ENCODE peak calls at places on chromosomes 11 and 22, in four cellular contexts. X, S, R and D are unnamed samples.
A peak's percentile ranks its signal among the peaks of the same experiment; 100 is the strongest.

GRCh38 chr11:11230802-11231562 is 122.1 kb downstream of the CSNK2A3 start:
- DNase-seq in X (no peak), R (no peak), S (no peak), D (peak; percentile 10)

GRCh38 chr22:24567668-24568067 is 11.9 kb downstream of the SNRPD3 start:
- DNase-seq in R (no peak), X (no peak), S (no peak), D (no peak)

GRCh38 chr11:39668640-39669039 is 1790.8 kb downstream of the LRRC4C start:
- DNase-seq in X (no peak), R (no peak), S (no peak), D (no peak)

GRCh38 chr11:68371176-68372041 is 59.0 kb downstream of the LRP5 start:
- DNase-seq in X (no peak), R (no peak), S (no peak), D (no peak)

GRCh38 chr11:17861036-17861755 is 126.6 kb downstream of the KCNC1 start:
- DNase-seq in R (no peak), X (no peak), S (no peak), D (no peak)

GRCh38 chr22:25177895-25178294 is 21.8 kb upstream of the CRYBB3 start:
- DNase-seq in X (no peak), R (no peak), S (no peak), D (no peak)

GRCh38 chr11:118437736-118438125 is 1.4 kb downstream of the KMT2A start:
- DNase-seq in X (peak; percentile 67), R (peak; percentile 1), S (peak; percentile 27), D (no peak)

GRCh38 chr22:46681010-46681409 is 57.0 kb downstream of the CERK start:
- DNase-seq in S (no peak), X (no peak), R (no peak), D (no peak)

GRCh38 chr11:133833101-133833898 is 12.0 kb downstream of the SPATA19 start:
- DNase-seq in R (no peak), S (no peak), X (no peak), D (no peak)

GRCh38 chr11:13448876-13449275 is 14.1 kb downstream of the BTBD10 start:
- DNase-seq in S (no peak), R (no peak), X (peak; percentile 68), D (no peak)

GRCh38 chr11:128841461-128842072 is 25.5 kb downstream of the KCNJ1 start:
- DNase-seq in R (no peak), S (no peak), X (no peak), D (no peak)